ENCODE peak calls at places on chromosomes 1 and 21, in four cellular contexts. V is GM23338, Q is IMR-90, E is A549. W is an unnamed sample.

GRCh38 chr1:52386458-52386857 is 17.8 kb downstream of the ORC1 start:
- DNase-seq in V (no peak), Q (no peak), E (no peak), W (no peak)

GRCh38 chr1:39593386-39593785 is 16.8 kb upstream of the PABPC4 start:
- DNase-seq in Q (no peak), V (no peak), E (no peak), W (no peak)

GRCh38 chr1:151993084-151993733 is 450 bp downstream of the S100A10 start:
- DNase-seq in E (no peak), Q (no peak), V (peak), W (no peak)

GRCh38 chr1:56330400-56331026 is 248.8 kb downstream of the PLPP3 start:
- DNase-seq in Q (peak), V (no peak), E (no peak), W (no peak)

GRCh38 chr21:24045775-24046215 is 1561.5 kb downstream of the MRPL39 start:
- DNase-seq in V (peak), E (no peak), Q (peak), W (no peak)

GRCh38 chr1:153260980-153261792 is 1.7 kb downstream of the LORICRIN start:
- DNase-seq in E (no peak), V (peak), Q (no peak), W (peak)

GRCh38 chr1:239274242-239274830 is 112.0 kb upstream of the CHRM3 start:
- DNase-seq in Q (no peak), V (no peak), E (no peak), W (no peak)

GRCh38 chr1:1616045-1616821 is 933 bp downstream of the MIB2 start:
- DNase-seq in Q (peak), V (no peak), E (no peak), W (peak)

GRCh38 chr1:52424757-52425265 is 20.4 kb downstream of the PRPF38A start:
- DNase-seq in Q (peak), E (no peak), V (no peak), W (no peak)

GRCh38 chr1:14539953-14540563 is 58.4 kb upstream of the KAZN start:
- DNase-seq in E (no peak), V (no peak), Q (no peak), W (no peak)
- H3K27ac ChIP-seq in E (no peak), V (no peak), Q (no peak), W (no peak)

GRCh38 chr1:8848663-8849386 is 29.7 kb downstream of the ENO1 start:
- DNase-seq in V (peak), E (peak), Q (peak), W (peak)
- H3K4me2 ChIP-seq in V (no peak), E (peak), Q (peak), W (peak)

DNA sequence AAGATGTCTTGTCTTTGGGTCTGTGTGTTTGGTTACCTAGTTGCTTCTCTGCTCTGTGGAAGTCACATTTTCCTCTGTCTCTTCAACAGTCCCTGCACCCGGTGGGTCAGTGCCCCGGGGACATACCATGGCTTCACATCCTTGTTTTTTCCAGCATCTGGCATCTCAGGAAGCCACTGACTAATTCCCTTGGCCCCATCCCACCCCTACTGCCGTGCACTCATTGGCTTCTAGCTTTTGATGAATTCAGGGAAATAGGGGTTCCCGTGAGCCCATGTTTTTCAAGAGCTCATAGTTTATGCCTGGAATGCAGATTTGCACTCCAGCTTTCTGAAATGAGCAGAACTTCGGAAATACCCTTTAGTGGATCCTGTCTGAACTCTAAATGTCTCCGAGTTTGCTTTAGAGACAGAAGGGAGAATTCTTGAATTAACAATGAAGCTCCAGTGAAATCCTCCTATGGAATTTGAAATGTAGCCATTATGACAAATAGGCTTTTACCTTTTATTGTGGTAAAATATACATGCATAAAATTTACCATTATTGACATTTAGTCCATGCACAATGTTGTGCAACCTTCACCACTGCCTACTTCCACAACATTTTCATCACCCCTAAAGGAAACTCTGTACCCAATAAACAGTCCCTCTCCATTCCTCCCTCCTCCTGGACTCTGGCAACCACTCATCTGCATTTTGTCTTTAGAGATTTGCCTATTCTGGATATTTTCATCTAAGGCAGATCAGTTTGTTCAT is 67.5 kb downstream of the CLIC6 start:
- DNase-seq in V (no peak), Q (peak), E (no peak), W (no peak)
- H3K27ac ChIP-seq in V (no peak), Q (no peak), E (no peak), W (peak)

GRCh38 chr1:240487493-240487892 is 124.5 kb downstream of the GREM2 start:
- DNase-seq in Q (no peak), V (no peak), E (no peak), W (peak)

GRCh38 chr1:240492832-240493440 is 119.0 kb downstream of the GREM2 start:
- DNase-seq in E (peak), V (peak), Q (peak), W (no peak)

GRCh38 chr1:240495652-240496051 is 116.3 kb downstream of the GREM2 start:
- DNase-seq in E (no peak), Q (peak), V (no peak), W (no peak)

GRCh38 chr1:240491156-240491555 is 120.8 kb downstream of the GREM2 start:
- DNase-seq in Q (peak), V (peak), E (no peak), W (peak)

DNA sequence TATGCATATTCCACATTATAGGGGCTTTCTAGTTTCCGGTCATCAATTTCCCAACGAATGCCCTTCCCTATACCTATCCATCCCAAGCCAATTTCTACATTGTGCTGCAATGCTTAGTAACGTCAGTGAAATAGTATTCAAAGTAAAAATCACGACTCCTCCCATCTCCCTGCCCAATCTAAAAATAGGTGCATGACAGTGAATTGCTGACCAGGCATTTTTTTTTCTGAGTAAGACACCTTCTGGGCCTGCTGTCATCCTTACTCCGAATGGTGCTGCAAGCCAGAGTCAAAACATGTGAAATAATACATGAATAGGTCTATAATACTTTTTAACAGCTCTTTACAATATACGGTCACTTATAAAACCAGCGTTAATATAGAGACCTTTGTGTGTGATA is 120.2 kb downstream of the GREM2 start:
- DNase-seq in Q (no peak), V (peak), E (no peak), W (peak)
- H3K4me2 ChIP-seq in Q (no peak), V (no peak), E (no peak), W (no peak)

DNA sequence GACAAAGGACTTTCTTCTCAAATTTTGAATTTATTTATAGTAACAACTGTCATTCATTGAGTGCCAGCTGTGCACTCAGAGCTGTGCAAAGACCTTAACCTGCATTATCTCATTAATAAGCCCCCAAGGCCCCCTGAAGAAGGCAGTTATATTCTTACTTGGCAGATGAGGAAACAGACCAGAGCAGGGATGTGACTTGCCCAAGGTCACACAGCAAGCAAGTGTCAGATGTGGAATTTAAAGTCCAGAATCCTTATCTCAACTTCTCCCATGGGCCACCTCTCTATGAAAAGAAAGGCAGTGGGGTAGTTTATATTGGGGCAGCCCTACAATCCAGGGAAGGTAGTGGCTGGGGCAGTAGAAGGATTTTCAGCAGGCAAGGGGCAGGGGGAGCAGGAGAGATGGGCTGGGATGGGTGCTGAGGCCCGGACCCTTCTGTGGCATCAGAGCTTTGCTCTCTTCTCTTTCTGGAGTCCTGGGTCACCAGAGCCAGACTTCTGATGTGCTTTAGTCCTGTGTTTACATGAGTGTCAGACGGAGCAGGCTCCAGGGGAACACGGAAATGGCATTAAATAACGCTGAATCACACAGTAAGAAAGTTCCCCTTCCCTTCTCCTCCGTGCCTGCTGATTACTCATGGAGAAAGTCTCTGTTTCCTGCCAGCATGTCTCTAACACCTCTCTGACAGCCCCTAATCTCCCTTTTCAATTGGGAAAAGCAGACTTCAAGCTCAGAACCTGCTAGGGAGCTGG is 39.5 kb downstream of the EPHB2 start:
- DNase-seq in Q (peak), V (no peak), E (peak), W (peak)
- H3K27ac ChIP-seq in Q (peak), V (no peak), E (peak), W (peak)

GRCh38 chr1:159935305-159935704 is 10.0 kb upstream of the TAGLN2 start:
- DNase-seq in Q (no peak), E (no peak), V (no peak), W (peak)

GRCh38 chr1:159934136-159935039 is 9.1 kb upstream of the TAGLN2 start:
- DNase-seq in Q (no peak), V (no peak), E (no peak), W (peak)

GRCh38 chr1:159932296-159933285 is 7.3 kb upstream of the TAGLN2 start:
- DNase-seq in V (no peak), E (no peak), Q (peak), W (peak)

GRCh38 chr1:159931101-159931816 is 6.0 kb upstream of the TAGLN2 start:
- DNase-seq in E (no peak), Q (no peak), V (no peak), W (peak)

DNA sequence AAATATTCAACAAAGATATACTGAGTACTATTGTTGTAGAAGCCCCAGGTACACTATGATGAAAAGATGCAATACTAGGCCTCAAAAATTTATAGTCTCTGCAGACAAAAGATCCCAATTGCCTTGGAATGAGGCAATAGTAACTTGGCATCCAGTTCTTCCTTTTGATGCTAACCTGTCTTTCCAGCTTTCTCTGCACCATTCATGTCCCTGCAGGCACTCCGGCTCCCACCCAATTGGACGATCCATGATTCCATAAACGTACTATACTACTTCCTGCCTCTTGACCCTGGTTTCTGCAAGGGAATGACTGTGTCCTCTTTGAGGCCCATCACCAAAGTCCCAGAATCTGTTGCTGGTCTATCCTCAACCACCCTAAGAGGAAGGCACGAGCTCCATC is 8.0 kb upstream of the TAGLN2 start:
- DNase-seq in E (no peak), Q (no peak), V (no peak), W (no peak)
- H3K4me2 ChIP-seq in E (no peak), Q (no peak), V (no peak), W (no peak)

GRCh38 chr1:3463408-3463811 is 8.9 kb downstream of the ARHGEF16 start:
- DNase-seq in Q (no peak), E (no peak), V (no peak), W (peak)
- H3K27ac ChIP-seq in Q (no peak), E (no peak), V (no peak), W (no peak)

GRCh38 chr1:230781596-230781995 is 34.4 kb downstream of the CAPN9 start:
- DNase-seq in V (no peak), E (no peak), Q (peak), W (no peak)
- H3K4me2 ChIP-seq in V (no peak), E (no peak), Q (no peak), W (no peak)

GRCh38 chr1:162020145-162020544 is 3.5 kb downstream of the OLFML2B start:
- DNase-seq in V (no peak), E (no peak), Q (no peak), W (peak)
- H3K27ac ChIP-seq in V (no peak), E (no peak), Q (no peak), W (no peak)

GRCh38 chr1:84146375-84147032 is 2.4 kb downstream of the PRKACB start:
- DNase-seq in Q (peak), E (no peak), V (no peak), W (peak)

GRCh38 chr1:84145051-84145450 is 980 bp downstream of the PRKACB start:
- DNase-seq in V (no peak), Q (peak), E (no peak), W (no peak)

GRCh38 chr1:84143796-84144565 is at the start of gene PRKACB:
- DNase-seq in E (no peak), Q (peak), V (no peak), W (peak)

GRCh38 chr1:84141177-84142003 is 2.7 kb upstream of the PRKACB start:
- DNase-seq in Q (peak), E (no peak), V (no peak), W (no peak)
- H3K4me2 ChIP-seq in Q (no peak), E (no peak), V (no peak), W (no peak)

W was measured in osteoblast.